ENCODE peak calls at places on chromosomes 4 and X, in four cellular contexts. One of them, this sample, is unnamed.

GRCh38 chr4:20193522-20193902 is 58.2 kb upstream of the SLIT2 start:
- DNase-seq in type B pancreatic cell: no peak
- DNase-seq in HTR-8/SVneo: no peak
- DNase-seq in activated naive CD8-positive, alpha-beta T cell treated with anti-CD3 and anti-CD28 coated beads, Interleukin-2, amount 50 U/mL, for 24 hours: no peak
- DNase-seq in this sample: no peak

GRCh38 chrX:145609951-145610511 is 207.6 kb upstream of the SLITRK2 start:
- DNase-seq in type B pancreatic cell: no peak
- DNase-seq in HTR-8/SVneo: no peak
- DNase-seq in activated naive CD8-positive, alpha-beta T cell treated with anti-CD3 and anti-CD28 coated beads, Interleukin-2, amount 50 U/mL, for 24 hours: no peak
- DNase-seq in this sample: no peak

GRCh38 chrX:20333672-20334071 is 67.0 kb upstream of the RPS6KA3 start:
- DNase-seq in type B pancreatic cell: no peak
- DNase-seq in HTR-8/SVneo: no peak
- DNase-seq in activated naive CD8-positive, alpha-beta T cell treated with anti-CD3 and anti-CD28 coated beads, Interleukin-2, amount 50 U/mL, for 24 hours: peak
- DNase-seq in this sample: no peak

GRCh38 chr4:3413675-3414420 is 27.9 kb upstream of the HGFAC start:
- DNase-seq in type B pancreatic cell: peak
- DNase-seq in HTR-8/SVneo: no peak
- DNase-seq in activated naive CD8-positive, alpha-beta T cell treated with anti-CD3 and anti-CD28 coated beads, Interleukin-2, amount 50 U/mL, for 24 hours: no peak
- DNase-seq in this sample: no peak

GRCh38 chrX:23223169-23223568 is 111.5 kb upstream of the PTCHD1 start:
- DNase-seq in type B pancreatic cell: no peak
- DNase-seq in HTR-8/SVneo: no peak
- DNase-seq in activated naive CD8-positive, alpha-beta T cell treated with anti-CD3 and anti-CD28 coated beads, Interleukin-2, amount 50 U/mL, for 24 hours: no peak
- DNase-seq in this sample: no peak

GRCh38 chr4:176883108-176883550 is 90.4 kb upstream of the VEGFC start:
- DNase-seq in type B pancreatic cell: no peak
- DNase-seq in HTR-8/SVneo: peak
- DNase-seq in activated naive CD8-positive, alpha-beta T cell treated with anti-CD3 and anti-CD28 coated beads, Interleukin-2, amount 50 U/mL, for 24 hours: no peak
- DNase-seq in this sample: no peak

GRCh38 chr4:10746371-10747143 is 62.0 kb upstream of the CLNK start:
- DNase-seq in type B pancreatic cell: no peak
- DNase-seq in HTR-8/SVneo: no peak
- DNase-seq in activated naive CD8-positive, alpha-beta T cell treated with anti-CD3 and anti-CD28 coated beads, Interleukin-2, amount 50 U/mL, for 24 hours: no peak
- DNase-seq in this sample: no peak

GRCh38 chr4:3305610-3306371 is 13.0 kb downstream of the RGS12 start:
- DNase-seq in type B pancreatic cell: peak
- DNase-seq in HTR-8/SVneo: no peak
- DNase-seq in activated naive CD8-positive, alpha-beta T cell treated with anti-CD3 and anti-CD28 coated beads, Interleukin-2, amount 50 U/mL, for 24 hours: no peak
- DNase-seq in this sample: no peak

GRCh38 chr4:68984947-68985346 is 33.3 kb upstream of the UGT2A3 start:
- DNase-seq in type B pancreatic cell: no peak
- DNase-seq in HTR-8/SVneo: no peak
- DNase-seq in activated naive CD8-positive, alpha-beta T cell treated with anti-CD3 and anti-CD28 coated beads, Interleukin-2, amount 50 U/mL, for 24 hours: no peak
- DNase-seq in this sample: no peak

GRCh38 chrX:39133971-39134370 is 332.7 kb downstream of the MID1IP1 start:
- DNase-seq in type B pancreatic cell: no peak
- DNase-seq in HTR-8/SVneo: no peak
- DNase-seq in activated naive CD8-positive, alpha-beta T cell treated with anti-CD3 and anti-CD28 coated beads, Interleukin-2, amount 50 U/mL, for 24 hours: no peak
- DNase-seq in this sample: no peak

GRCh38 chr4:17968721-17969120 is 52.8 kb downstream of the LCORL start:
- DNase-seq in type B pancreatic cell: no peak
- DNase-seq in HTR-8/SVneo: no peak
- DNase-seq in activated naive CD8-positive, alpha-beta T cell treated with anti-CD3 and anti-CD28 coated beads, Interleukin-2, amount 50 U/mL, for 24 hours: no peak
- DNase-seq in this sample: no peak